ENCODE peak calls at places on chromosomes 13 and 19, in nine cellular contexts. Y is brain microvascular endothelial cell, Z is prostate gland, B is fibroblast of lung, E is cardiac fibroblast, J is testis, O is AG04449, F is heart right ventricle, I is transverse colon. Q is an unnamed sample.

GRCh38 chr13:50340566-50341287 is 325.5 kb downstream of the KCNRG start:
- DNase-seq in I (no peak), O (no peak), E (no peak), Y (no peak), F (peak; percentile 18), Z (no peak), B (no peak), J (peak; percentile 32), Q (no peak)

GRCh38 chr19:44722131-44723121 is 23.5 kb downstream of the CEACAM16 start:
- DNase-seq in F (no peak), B (no peak), I (no peak), Y (no peak), J (no peak), E (no peak), Z (no peak), O (no peak), Q (no peak)

GRCh38 chr19:34313188-34313587 is 51.8 kb upstream of the GPI start:
- DNase-seq in Y (peak; percentile 45), O (no peak), I (peak; percentile 63), J (no peak), Z (no peak), E (peak; percentile 91), B (peak; percentile 87), F (no peak), Q (peak; percentile 75)

GRCh38 chr13:111577429-111577828 is 257.0 kb downstream of the TEX29 start:
- DNase-seq in I (no peak), Y (no peak), O (no peak), F (no peak), J (no peak), E (no peak), Z (no peak), B (no peak), Q (no peak)

GRCh38 chr13:74870865-74871264 is 611.1 kb downstream of the TBC1D4 start:
- DNase-seq in I (no peak), Y (no peak), F (no peak), O (no peak), J (no peak), B (peak; percentile 19), Z (no peak), E (peak; percentile 76), Q (peak; percentile 27)

GRCh38 chr19:33000510-33000909 is 28.5 kb downstream of the FAAP24 start:
- DNase-seq in J (no peak), I (no peak), E (no peak), Z (no peak), Y (no peak), F (no peak), B (no peak), O (no peak), Q (no peak)

GRCh38 chr19:31127132-31127967 is 221.9 kb downstream of the TSHZ3 start:
- DNase-seq in B (peak; percentile 98), Z (peak; percentile 36), E (peak; percentile 94), Y (peak; percentile 97), O (peak; percentile 95), J (no peak), I (peak; percentile 24), F (no peak), Q (peak; percentile 86)

GRCh38 chr13:72293206-72293605 is 426.2 kb upstream of the DACH1 start:
- DNase-seq in F (no peak), B (peak; percentile 49), Z (no peak), J (no peak), I (no peak), E (peak; percentile 16), Y (no peak), O (no peak), Q (no peak)

GRCh38 chr13:112451512-112452379 is 75.6 kb downstream of the SPACA7 start:
- DNase-seq in Z (no peak), B (no peak), O (no peak), Y (no peak), E (no peak), J (no peak), I (no peak), F (no peak), Q (no peak)

GRCh38 chr19:50362656-50363424 is 2.6 kb downstream of the NAPSA start:
- DNase-seq in Y (no peak), O (no peak), J (no peak), B (no peak), I (no peak), Z (no peak), F (no peak), E (no peak), Q (no peak)

GRCh38 chr13:100530645-100531044 is 57.9 kb downstream of the GGACT start:
- DNase-seq in Y (no peak), F (no peak), I (no peak), Z (no peak), O (no peak), J (peak; percentile 80), B (no peak), E (peak; percentile 6), Q (no peak)

GRCh38 chr19:50703915-50704548 is 15.6 kb downstream of the SHANK1 start:
- DNase-seq in F (no peak), B (no peak), Z (no peak), I (no peak), O (no peak), J (peak; percentile 26), Y (no peak), E (no peak), Q (no peak)

GRCh38 chr19:46862974-46863632 is 2.3 kb downstream of the ARHGAP35 start:
- DNase-seq in Z (no peak), I (no peak), B (no peak), O (no peak), Y (no peak), E (no peak), J (peak; percentile 14), F (no peak), Q (no peak)

DNA sequence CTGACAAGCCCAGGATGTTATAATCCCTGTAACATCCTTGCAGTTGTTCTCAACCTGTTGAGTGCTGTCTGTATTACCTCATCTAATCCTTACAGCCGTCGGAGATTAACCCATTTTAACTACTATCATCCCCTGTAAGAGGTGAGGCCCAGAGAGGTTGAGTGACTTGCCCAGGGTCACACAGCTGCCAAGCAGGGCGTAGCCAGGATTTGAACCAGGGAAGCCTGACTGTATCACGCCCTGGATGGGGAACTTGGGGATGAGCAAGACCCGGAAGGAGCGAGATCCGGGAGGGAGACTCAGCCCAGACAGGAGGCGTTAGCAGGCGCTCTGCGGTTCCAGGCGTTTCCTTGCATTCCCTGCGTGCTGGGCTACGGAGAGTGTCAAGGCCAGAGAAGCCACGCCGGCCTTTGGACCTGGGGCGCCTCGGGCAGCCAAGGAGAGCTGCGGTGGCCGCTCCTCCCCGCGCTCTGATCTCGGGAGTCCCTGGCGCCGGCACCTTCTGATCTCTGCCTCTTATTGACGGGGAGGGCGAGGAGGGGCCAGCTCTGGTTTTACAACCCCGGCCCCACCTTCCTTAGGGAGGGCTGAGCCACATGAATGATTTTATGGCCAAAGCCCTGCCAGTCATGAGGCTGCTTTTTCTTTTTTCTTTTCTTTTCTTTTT is 6.2 kb downstream of the SULT2B1 start:
- DNase-seq in E (peak; percentile 71), O (no peak), J (peak; percentile 34), Y (peak; percentile 36), I (peak; percentile 94), Z (peak; percentile 87), F (peak; percentile 21), B (peak; percentile 66), Q (peak; percentile 62)
- H3K4me3 ChIP-seq in E (no peak overlapping the region), O (no peak overlapping the region), J (no peak overlapping the region), Y (peak overlapping the region; percentile 12), I (no peak overlapping the region), Z (no peak overlapping the region), F (no peak overlapping the region), B (no peak overlapping the region), Q (no peak overlapping the region)

GRCh38 chr19:10828981-10829821 is 6.8 kb downstream of the TMED1 start:
- DNase-seq in F (no peak), B (no peak), Z (no peak), O (no peak), J (peak; percentile 37), E (no peak), Y (no peak), I (no peak), Q (no peak)
- TF ChIP-seq CTCF in F (peak; percentile 24), B (no peak), Z (no peak), O (no peak), J (no peak), E (peak; percentile 17), Y (peak; percentile 46), I (no peak), Q (peak; percentile 11)

GRCh38 chr19:54023191-54023590 is 31.8 kb downstream of the CACNG6 start:
- DNase-seq in I (no peak), F (no peak), B (no peak), E (no peak), Y (no peak), O (no peak), Z (no peak), J (no peak), Q (peak; percentile 17)

GRCh38 chr19:54021363-54021762 is 29.9 kb downstream of the CACNG6 start:
- DNase-seq in E (no peak), F (no peak), Y (no peak), Z (no peak), O (no peak), I (no peak), B (no peak), J (no peak), Q (no peak)

GRCh38 chr19:54017266-54017665 is 25.8 kb downstream of the CACNG6 start:
- DNase-seq in Y (peak; percentile 85), O (no peak), B (peak; percentile 65), E (peak; percentile 85), F (no peak), I (no peak), J (no peak), Z (no peak), Q (peak; percentile 66)

GRCh38 chr19:54024660-54025059 is 33.2 kb downstream of the CACNG6 start:
- DNase-seq in O (no peak), I (no peak), E (peak; percentile 24), Y (no peak), F (no peak), Z (no peak), J (no peak), B (no peak), Q (no peak)

GRCh38 chr19:54021932-54022331 is 30.5 kb downstream of the CACNG6 start:
- DNase-seq in B (no peak), J (no peak), I (no peak), Y (no peak), O (no peak), Z (no peak), F (no peak), E (no peak), Q (no peak)
- H3K4me3 ChIP-seq in B (no peak overlapping the region), J (no peak overlapping the region), I (no peak overlapping the region), Y (no peak overlapping the region), O (no peak overlapping the region), Z (no peak overlapping the region), F (no peak overlapping the region), E (no peak overlapping the region), Q (no peak overlapping the region)

GRCh38 chr13:25037057-25037813 is 58.7 kb upstream of the PABPC3 start:
- DNase-seq in O (peak; percentile 2), I (peak; percentile 47), F (no peak), Y (peak; percentile 51), J (peak; percentile 75), B (peak; percentile 49), Z (peak; percentile 53), E (peak; percentile 76), Q (peak; percentile 74)

GRCh38 chr13:25034173-25034572 is 61.8 kb upstream of the PABPC3 start:
- DNase-seq in I (no peak), E (no peak), Y (no peak), J (no peak), F (no peak), B (no peak), O (no peak), Z (no peak), Q (no peak)

DNA sequence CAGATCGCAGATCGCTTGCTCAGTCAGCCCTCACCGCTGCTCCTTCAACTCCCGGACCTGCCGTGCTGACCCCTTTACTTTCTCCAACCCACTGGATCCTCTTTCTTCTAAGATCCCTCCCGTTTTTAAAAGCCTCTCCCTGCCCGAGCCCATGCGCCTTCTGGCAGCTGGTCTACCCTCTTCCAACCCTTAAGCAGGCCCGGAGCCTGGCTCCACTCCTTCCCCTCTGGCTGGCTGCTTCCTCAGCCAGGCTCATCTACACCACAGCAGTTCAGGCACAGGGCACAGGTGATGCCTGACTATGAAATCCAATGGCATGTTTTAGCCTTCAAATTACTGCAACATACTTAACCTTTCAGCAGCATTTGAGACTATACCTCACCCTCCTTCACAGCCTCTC is 63.8 kb upstream of the PABPC3 start:
- DNase-seq in O (no peak), E (no peak), I (no peak), B (no peak), F (no peak), J (no peak), Y (no peak), Z (no peak), Q (no peak)
- TF ChIP-seq CTCF in O (no peak), E (no peak), I (no peak), B (no peak), F (no peak), J (no peak), Y (no peak), Z (no peak), Q (no peak)